ENCODE peak calls at places on chromosomes 7 and 10, in five cellular contexts. E is SJSA1, Q is fibroblast of lung, K is bronchial epithelial cell, H is HFF-Myc. N is an unnamed sample.

GRCh38 chr7:19181634-19182033 is 36.4 kb upstream of the FERD3L start:
- DNase-seq in K (no peak), E (no peak), Q (no peak), H (no peak), N (no peak)

GRCh38 chr7:130344248-130344866 is at the start of gene CPA5:
- DNase-seq in K (no peak), H (no peak), Q (no peak), E (no peak), N (no peak)

GRCh38 chr7:36286241-36286640 is 103.4 kb upstream of the ANLN start:
- DNase-seq in E (no peak), H (no peak), Q (no peak), K (no peak), N (no peak)

GRCh38 chr7:824106-824505 is 8.2 kb upstream of the SUN1 start:
- DNase-seq in K (no peak), H (no peak), Q (no peak), E (no peak), N (no peak)

GRCh38 chr7:127378537-127378936 is 14.0 kb downstream of the ZNF800 start:
- DNase-seq in K (no peak), E (no peak), H (no peak), Q (no peak), N (no peak)

GRCh38 chr10:121653608-121654007 is 55.4 kb upstream of the FGFR2 start:
- DNase-seq in H (no peak), K (no peak), Q (no peak), E (no peak), N (no peak)

GRCh38 chr10:121428848-121429247 is 169.4 kb downstream of the FGFR2 start:
- DNase-seq in Q (no peak), H (no peak), K (peak; percentile 69), E (no peak), N (no peak)

GRCh38 chr7:17256375-17256774 is 42.1 kb upstream of the AHR start:
- DNase-seq in Q (no peak), E (no peak), K (peak; percentile 80), H (no peak), N (no peak)

GRCh38 chr10:127415901-127416630 is 133.0 kb upstream of the NPS start:
- DNase-seq in E (no peak), Q (no peak), K (no peak), H (no peak), N (no peak)

GRCh38 chr7:19620470-19620869 is 88.4 kb downstream of the POLR1F start:
- DNase-seq in E (no peak), Q (peak; percentile 33), K (no peak), H (no peak), N (peak; percentile 18)

GRCh38 chr10:14550471-14550941 is 219.8 kb upstream of the FRMD4A start:
- DNase-seq in Q (no peak), H (no peak), E (no peak), K (peak; percentile 56), N (no peak)

GRCh38 chr10:122158362-122158761 is 112.7 kb upstream of the BTBD16 start:
- DNase-seq in K (no peak), E (no peak), H (no peak), Q (no peak), N (no peak)

GRCh38 chr7:35263396-35263795 is 9.5 kb upstream of the TBX20 start:
- DNase-seq in K (no peak), H (no peak), E (no peak), Q (no peak), N (no peak)

GRCh38 chr10:62183857-62184805 is 84.5 kb downstream of the RTKN2 start:
- DNase-seq in K (peak; percentile 9), Q (no peak), E (no peak), H (no peak), N (no peak)

GRCh38 chr10:102450374-102451104 is 804 bp downstream of the C10orf95 start:
- DNase-seq in H (no peak), E (peak; percentile 65), Q (peak; percentile 67), K (peak; percentile 74), N (peak; percentile 77)

GRCh38 chr10:118930614-118931013 is 98.9 kb upstream of the NANOS1 start:
- DNase-seq in E (no peak), K (no peak), Q (no peak), H (no peak), N (no peak)
- H3K4me3 ChIP-seq in E (no peak overlapping the region), K (no peak overlapping the region), Q (no peak overlapping the region), H (no peak overlapping the region), N (no peak overlapping the region)

GRCh38 chr10:133528845-133529575 is 1.8 kb downstream of the CYP2E1 start:
- DNase-seq in H (no peak), Q (no peak), K (no peak), E (no peak), N (peak; percentile 10)

GRCh38 chr10:133526957-133527588 is at the start of gene CYP2E1:
- DNase-seq in H (no peak), Q (no peak), E (no peak), K (no peak), N (no peak)

GRCh38 chr10:133529576-133529946 is 2.4 kb downstream of the CYP2E1 start:
- DNase-seq in H (no peak), Q (no peak), K (no peak), E (no peak), N (no peak)

GRCh38 chr10:133527779-133528271 is 662 bp downstream of the CYP2E1 start:
- DNase-seq in H (no peak), K (peak; percentile 5), E (no peak), Q (no peak), N (no peak)

DNA sequence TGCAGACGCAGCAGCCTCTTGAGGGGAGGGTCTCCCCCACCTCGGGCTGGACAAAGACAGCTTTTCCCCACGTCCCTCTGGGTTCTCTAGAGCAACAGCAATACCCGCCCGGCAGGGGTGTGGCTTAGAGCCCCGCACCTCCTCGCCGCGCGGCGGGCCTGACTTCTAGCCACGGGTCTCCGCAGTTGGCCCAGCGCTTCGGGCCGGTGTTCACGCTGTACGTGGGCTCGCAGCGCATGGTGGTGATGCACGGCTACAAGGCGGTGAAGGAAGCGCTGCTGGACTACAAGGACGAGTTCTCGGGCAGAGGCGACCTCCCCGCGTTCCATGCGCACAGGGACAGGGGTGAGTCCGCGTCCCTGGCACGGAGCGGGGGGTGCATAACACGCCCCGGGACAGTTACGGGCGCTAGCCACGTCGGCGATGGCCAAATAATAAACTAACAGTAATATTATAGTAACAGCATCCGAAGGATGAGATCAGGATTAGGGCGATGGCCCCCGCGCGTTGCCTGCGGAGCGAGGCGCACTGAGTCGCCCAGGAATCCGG is 1.2 kb downstream of the CYP2E1 start:
- DNase-seq in K (no peak), H (no peak), Q (no peak), E (no peak), N (no peak)
- H3K4me3 ChIP-seq in K (peak overlapping the region; percentile 6), H (no peak overlapping the region), Q (no peak overlapping the region), E (no peak overlapping the region), N (no peak overlapping the region)

GRCh38 chr7:157000047-157000726 is 10.3 kb downstream of the MNX1 start:
- DNase-seq in H (no peak), Q (no peak), K (no peak), E (no peak), N (no peak)

GRCh38 chr7:157001920-157002818 is 8.3 kb downstream of the MNX1 start:
- DNase-seq in Q (no peak), K (no peak), H (no peak), E (no peak), N (no peak)

GRCh38 chr7:157000741-157001653 is 9.5 kb downstream of the MNX1 start:
- DNase-seq in K (no peak), H (no peak), Q (no peak), E (no peak), N (no peak)

GRCh38 chr7:156998988-156999610 is 11.4 kb downstream of the MNX1 start:
- DNase-seq in E (no peak), H (no peak), K (no peak), Q (no peak), N (no peak)

GRCh38 chr7:156999611-157000046 is 10.8 kb downstream of the MNX1 start:
- DNase-seq in E (no peak), H (no peak), K (no peak), Q (no peak), N (no peak)
- H3K4me3 ChIP-seq in E (no peak overlapping the region), H (no peak overlapping the region), K (peak overlapping the region; percentile 16), Q (no peak overlapping the region), N (peak overlapping the region; percentile 14)

DNA sequence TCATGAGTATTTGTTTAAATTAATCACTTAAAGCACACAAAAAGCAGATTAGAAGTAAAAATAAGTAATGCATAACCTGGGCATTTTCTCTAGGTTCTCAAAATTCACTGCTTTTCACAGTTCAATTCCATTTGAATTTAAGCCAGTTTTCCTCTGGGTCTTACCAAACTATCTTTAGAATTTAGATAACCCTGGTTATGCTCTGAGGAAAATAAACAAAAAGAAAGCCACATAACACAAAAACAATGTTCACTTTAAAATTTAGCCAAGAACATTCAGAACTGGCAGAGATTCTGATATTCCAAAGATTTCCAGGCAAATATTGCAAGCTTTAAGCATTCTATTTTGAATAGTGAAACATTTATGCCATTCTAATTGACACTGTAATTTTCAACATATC is 50.7 kb upstream of the PRKG1 start:
- DNase-seq in E (no peak), Q (no peak), H (no peak), K (no peak), N (no peak)
- H3K4me3 ChIP-seq in E (no peak overlapping the region), Q (no peak overlapping the region), H (no peak overlapping the region), K (no peak overlapping the region), N (no peak overlapping the region)

GRCh38 chr10:1043532-1043995 is 5.4 kb downstream of the IDI1 start:
- DNase-seq in Q (no peak), H (no peak), E (no peak), K (no peak), N (no peak)
- H3K4me3 ChIP-seq in Q (no peak overlapping the region), H (no peak overlapping the region), E (no peak overlapping the region), K (no peak overlapping the region), N (no peak overlapping the region)

DNA sequence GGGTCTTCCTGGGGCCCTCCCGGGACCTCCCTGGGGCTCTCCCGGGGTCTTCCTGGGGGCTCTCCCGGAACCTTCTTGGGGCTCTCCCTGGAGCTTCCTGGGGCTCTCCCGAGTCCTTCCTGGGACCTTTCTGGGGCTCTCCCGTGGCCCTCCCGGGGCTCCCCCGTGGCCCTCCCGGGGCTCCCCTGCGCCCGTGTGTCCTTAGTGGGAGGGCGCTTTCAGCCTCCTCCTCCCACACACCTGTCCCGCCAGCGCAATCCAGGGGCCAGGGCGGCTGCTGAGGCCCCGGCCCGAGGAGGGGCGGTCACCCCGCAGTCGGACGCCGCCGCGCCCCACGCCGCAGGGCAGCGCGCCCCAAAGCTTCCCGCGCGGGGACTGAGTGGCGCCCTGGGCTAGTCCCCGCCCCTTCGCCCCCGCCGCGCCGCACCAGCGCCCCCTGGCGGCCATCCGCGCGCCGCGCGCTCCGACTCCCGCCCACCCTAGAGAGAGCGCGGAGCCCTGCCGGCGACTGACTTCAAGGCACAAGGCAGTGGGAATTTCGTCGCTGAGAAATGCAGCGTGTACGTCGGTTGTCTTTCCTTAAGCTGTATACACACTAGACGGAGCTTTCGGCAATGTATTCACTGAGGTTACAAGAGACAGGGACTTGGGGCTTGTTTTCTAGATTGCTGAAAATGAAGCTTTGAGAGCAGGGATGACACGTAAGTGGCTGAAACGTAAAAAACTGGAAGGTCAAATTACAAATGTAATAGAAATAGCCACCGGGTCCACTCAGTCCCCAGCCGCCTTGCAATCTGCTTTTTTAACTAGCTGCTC is 47.1 kb downstream of the INSIG1 start:
- DNase-seq in K (peak; percentile 21), H (peak; percentile 37), E (peak; percentile 62), Q (peak; percentile 69), N (peak; percentile 71)
- H3K4me3 ChIP-seq in K (no peak overlapping the region), H (peak overlapping the region; percentile 25), E (peak overlapping the region; percentile 21), Q (no peak overlapping the region), N (no peak overlapping the region)

N was measured in fibroblast of pulmonary artery.